ENCODE peak calls at places on chromosomes 7 and 10, in six cellular contexts. One of them, this sample, is unnamed. For H3K9me3, the result is how much of the 10 kb centered on the place peaks cover.

GRCh38 chr10:35451103-35452016 is 115.1 kb downstream of the CCNY start:
- DNase-seq in colonic mucosa: no peak
- DNase-seq in CD8-positive, alpha-beta T cell: no peak
- DNase-seq in Peyer's patch: no peak
- DNase-seq in IMR-90: peak
- DNase-seq in ovary: no peak
- DNase-seq in this sample: no peak

GRCh38 chr7:69683002-69683401 is 84.7 kb downstream of the AUTS2 start:
- DNase-seq in colonic mucosa: no peak
- DNase-seq in CD8-positive, alpha-beta T cell: no peak
- DNase-seq in Peyer's patch: no peak
- DNase-seq in IMR-90: no peak
- DNase-seq in ovary: no peak
- DNase-seq in this sample: no peak

GRCh38 chr7:106108988-106109387 is 3.1 kb downstream of the SYPL1 start:
- DNase-seq in colonic mucosa: no peak
- DNase-seq in CD8-positive, alpha-beta T cell: no peak
- DNase-seq in Peyer's patch: no peak
- DNase-seq in IMR-90: no peak
- DNase-seq in ovary: no peak
- DNase-seq in this sample: no peak

GRCh38 chr10:132685121-132685891 is 100.6 kb downstream of the NKX6-2 start:
- DNase-seq in colonic mucosa: peak
- DNase-seq in CD8-positive, alpha-beta T cell: peak
- DNase-seq in Peyer's patch: peak
- DNase-seq in IMR-90: peak
- DNase-seq in ovary: no peak
- DNase-seq in this sample: no peak

GRCh38 chr7:97004931-97005763 is at the start of gene DLX6:
- DNase-seq in colonic mucosa: peak
- DNase-seq in CD8-positive, alpha-beta T cell: no peak
- DNase-seq in Peyer's patch: no peak
- DNase-seq in IMR-90: peak
- DNase-seq in ovary: peak
- DNase-seq in this sample: no peak

GRCh38 chr10:132418520-132419416 is 21.8 kb downstream of the PWWP2B start:
- DNase-seq in colonic mucosa: peak
- DNase-seq in CD8-positive, alpha-beta T cell: no peak
- DNase-seq in Peyer's patch: peak
- DNase-seq in IMR-90: no peak
- DNase-seq in ovary: no peak
- DNase-seq in this sample: no peak

GRCh38 chr7:23334482-23335056 is 35.4 kb downstream of the MALSU1 start:
- DNase-seq in colonic mucosa: peak
- DNase-seq in CD8-positive, alpha-beta T cell: no peak
- DNase-seq in Peyer's patch: no peak
- DNase-seq in IMR-90: peak
- DNase-seq in ovary: peak
- DNase-seq in this sample: peak

GRCh38 chr7:24152907-24153513 is 131.0 kb upstream of the NPY start:
- DNase-seq in colonic mucosa: peak
- DNase-seq in CD8-positive, alpha-beta T cell: no peak
- DNase-seq in Peyer's patch: no peak
- DNase-seq in IMR-90: no peak
- DNase-seq in ovary: no peak
- DNase-seq in this sample: no peak

GRCh38 chr7:144158861-144159260 is 24.4 kb upstream of the CTAGE4 start:
- DNase-seq in colonic mucosa: no peak
- DNase-seq in CD8-positive, alpha-beta T cell: no peak
- DNase-seq in Peyer's patch: no peak
- DNase-seq in IMR-90: no peak
- DNase-seq in ovary: no peak
- DNase-seq in this sample: no peak

GRCh38 chr7:132113536-132114409 is 462.5 kb downstream of the PLXNA4 start:
- DNase-seq in colonic mucosa: no peak
- DNase-seq in CD8-positive, alpha-beta T cell: no peak
- DNase-seq in Peyer's patch: no peak
- DNase-seq in IMR-90: no peak
- DNase-seq in ovary: no peak
- DNase-seq in this sample: no peak

GRCh38 chr10:63628526-63629362 is 107.5 kb downstream of the REEP3 start:
- DNase-seq in colonic mucosa: peak
- DNase-seq in CD8-positive, alpha-beta T cell: no peak
- DNase-seq in Peyer's patch: peak
- DNase-seq in IMR-90: no peak
- DNase-seq in ovary: peak
- DNase-seq in this sample: no peak

GRCh38 chr7:44587843-44588711 is 6.0 kb upstream of the TMED4 start:
- DNase-seq in colonic mucosa: peak
- DNase-seq in CD8-positive, alpha-beta T cell: peak
- DNase-seq in Peyer's patch: peak
- DNase-seq in IMR-90: peak
- DNase-seq in ovary: no peak
- DNase-seq in this sample: no peak

GRCh38 chr7:77327932-77328628 is 88.1 kb downstream of the GSAP start:
- DNase-seq in colonic mucosa: no peak
- DNase-seq in CD8-positive, alpha-beta T cell: no peak
- DNase-seq in Peyer's patch: no peak
- DNase-seq in IMR-90: no peak
- DNase-seq in ovary: no peak
- DNase-seq in this sample: no peak

GRCh38 chr10:54550016-54550415 is 251.0 kb downstream of the PCDH15 start:
- DNase-seq in colonic mucosa: no peak
- DNase-seq in CD8-positive, alpha-beta T cell: no peak
- DNase-seq in Peyer's patch: no peak
- DNase-seq in IMR-90: no peak
- DNase-seq in ovary: no peak
- DNase-seq in this sample: no peak

GRCh38 chr7:149469806-149470205 is 8.9 kb upstream of the ZNF777 start:
- DNase-seq in colonic mucosa: no peak
- DNase-seq in CD8-positive, alpha-beta T cell: no peak
- DNase-seq in Peyer's patch: no peak
- DNase-seq in IMR-90: no peak
- DNase-seq in ovary: no peak
- DNase-seq in this sample: no peak

GRCh38 chr10:71089162-71089561 is 123.2 kb upstream of the UNC5B start:
- DNase-seq in colonic mucosa: peak
- DNase-seq in CD8-positive, alpha-beta T cell: no peak
- DNase-seq in Peyer's patch: no peak
- DNase-seq in IMR-90: no peak
- DNase-seq in ovary: peak
- DNase-seq in this sample: no peak

GRCh38 chr7:131293018-131293417 is 34.7 kb upstream of the MKLN1 start:
- DNase-seq in colonic mucosa: no peak
- DNase-seq in CD8-positive, alpha-beta T cell: no peak
- DNase-seq in Peyer's patch: no peak
- DNase-seq in IMR-90: peak
- DNase-seq in ovary: no peak
- DNase-seq in this sample: peak

GRCh38 chr10:34235164-34235832 is 579.8 kb downstream of the PARD3 start:
- DNase-seq in colonic mucosa: no peak
- DNase-seq in CD8-positive, alpha-beta T cell: no peak
- DNase-seq in Peyer's patch: no peak
- DNase-seq in IMR-90: peak
- DNase-seq in ovary: no peak
- DNase-seq in this sample: no peak

GRCh38 chr7:28623105-28623730 is 210.9 kb downstream of the CREB5 start:
- DNase-seq in colonic mucosa: no peak
- DNase-seq in CD8-positive, alpha-beta T cell: no peak
- DNase-seq in Peyer's patch: no peak
- DNase-seq in IMR-90: peak
- DNase-seq in ovary: no peak
- DNase-seq in this sample: peak

GRCh38 chr10:109957092-109957797 is 33.9 kb upstream of the XPNPEP1 start:
- DNase-seq in colonic mucosa: no peak
- DNase-seq in CD8-positive, alpha-beta T cell: no peak
- DNase-seq in Peyer's patch: no peak
- DNase-seq in IMR-90: no peak
- DNase-seq in ovary: no peak
- DNase-seq in this sample: no peak

GRCh38 chr10:66627156-66627555 is 298.7 kb upstream of the LRRTM3 start:
- DNase-seq in colonic mucosa: no peak
- DNase-seq in CD8-positive, alpha-beta T cell: no peak
- DNase-seq in Peyer's patch: no peak
- DNase-seq in IMR-90: no peak
- DNase-seq in ovary: no peak
- DNase-seq in this sample: no peak

GRCh38 chr10:124913167-124913566 is 28.8 kb upstream of the ZRANB1 start:
- DNase-seq in colonic mucosa: no peak
- DNase-seq in CD8-positive, alpha-beta T cell: no peak
- DNase-seq in Peyer's patch: no peak
- DNase-seq in IMR-90: no peak
- DNase-seq in ovary: no peak
- DNase-seq in this sample: no peak

GRCh38 chr10:124912052-124912435 is 29.9 kb upstream of the ZRANB1 start:
- DNase-seq in colonic mucosa: no peak
- DNase-seq in CD8-positive, alpha-beta T cell: no peak
- DNase-seq in Peyer's patch: no peak
- DNase-seq in IMR-90: no peak
- DNase-seq in ovary: no peak
- DNase-seq in this sample: no peak

GRCh38 chr10:124912487-124912886 is 29.4 kb upstream of the ZRANB1 start:
- DNase-seq in colonic mucosa: no peak
- DNase-seq in CD8-positive, alpha-beta T cell: no peak
- DNase-seq in Peyer's patch: no peak
- DNase-seq in IMR-90: peak
- DNase-seq in ovary: no peak
- DNase-seq in this sample: no peak

GRCh38 chr10:124909563-124909962 is 32.4 kb upstream of the ZRANB1 start:
- DNase-seq in colonic mucosa: no peak
- DNase-seq in CD8-positive, alpha-beta T cell: no peak
- DNase-seq in Peyer's patch: no peak
- DNase-seq in IMR-90: no peak
- DNase-seq in ovary: no peak
- DNase-seq in this sample: no peak

GRCh38 chr10:124911124-124912051 is 30.5 kb upstream of the ZRANB1 start:
- DNase-seq in colonic mucosa: no peak
- DNase-seq in CD8-positive, alpha-beta T cell: no peak
- DNase-seq in Peyer's patch: no peak
- DNase-seq in IMR-90: peak
- DNase-seq in ovary: no peak
- DNase-seq in this sample: no peak
- TF ChIP-seq CTCF in colonic mucosa: no peak
- TF ChIP-seq CTCF in CD8-positive, alpha-beta T cell: no peak
- TF ChIP-seq CTCF in Peyer's patch: no peak
- TF ChIP-seq CTCF in IMR-90: no peak
- TF ChIP-seq CTCF in ovary: no peak
- TF ChIP-seq CTCF in this sample: no peak

GRCh38 chr7:1056006-1056784 is 11.8 kb downstream of the GPR146 start:
- DNase-seq in colonic mucosa: no peak
- DNase-seq in CD8-positive, alpha-beta T cell: no peak
- DNase-seq in Peyer's patch: no peak
- DNase-seq in IMR-90: no peak
- DNase-seq in ovary: no peak
- DNase-seq in this sample: no peak

GRCh38 chr7:1054438-1055083 is 10.2 kb downstream of the GPR146 start:
- DNase-seq in colonic mucosa: no peak
- DNase-seq in CD8-positive, alpha-beta T cell: no peak
- DNase-seq in Peyer's patch: no peak
- DNase-seq in IMR-90: no peak
- DNase-seq in ovary: peak
- DNase-seq in this sample: no peak

GRCh38 chr7:1053816-1054370 is 9.5 kb downstream of the GPR146 start:
- DNase-seq in colonic mucosa: no peak
- DNase-seq in CD8-positive, alpha-beta T cell: no peak
- DNase-seq in Peyer's patch: no peak
- DNase-seq in IMR-90: no peak
- DNase-seq in ovary: no peak
- DNase-seq in this sample: no peak

GRCh38 chr7:1055491-1056005 is 11.2 kb downstream of the GPR146 start:
- DNase-seq in colonic mucosa: no peak
- DNase-seq in CD8-positive, alpha-beta T cell: no peak
- DNase-seq in Peyer's patch: no peak
- DNase-seq in IMR-90: no peak
- DNase-seq in ovary: no peak
- DNase-seq in this sample: no peak

DNA sequence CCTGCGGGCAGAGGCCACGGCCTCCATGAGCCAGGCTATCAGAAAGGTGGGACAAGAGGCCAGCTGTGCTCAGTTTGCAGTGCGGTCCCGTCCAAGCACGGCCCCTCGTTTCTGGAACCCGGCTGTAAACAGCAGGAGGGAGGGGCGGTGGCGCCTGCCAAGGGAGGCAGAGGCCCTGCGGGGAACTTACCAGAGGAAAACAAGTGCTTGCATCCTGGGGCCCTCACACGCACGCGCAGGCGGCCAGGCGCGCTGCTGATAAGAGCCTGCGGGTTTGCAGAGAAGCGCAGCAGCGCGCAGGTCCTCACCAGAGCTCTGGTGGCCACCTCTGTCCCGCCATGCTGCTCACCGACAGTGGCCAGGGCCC is 10.7 kb downstream of the GPR146 start:
- DNase-seq in colonic mucosa: peak
- DNase-seq in CD8-positive, alpha-beta T cell: peak
- DNase-seq in Peyer's patch: peak
- DNase-seq in IMR-90: peak
- DNase-seq in ovary: peak
- DNase-seq in this sample: peak
- H3K27ac ChIP-seq in colonic mucosa: no peak
- H3K27ac ChIP-seq in CD8-positive, alpha-beta T cell: no peak
- H3K27ac ChIP-seq in Peyer's patch: peak
- H3K27ac ChIP-seq in IMR-90: no peak
- H3K27ac ChIP-seq in ovary: no peak
- H3K27ac ChIP-seq in this sample: no peak

DNA sequence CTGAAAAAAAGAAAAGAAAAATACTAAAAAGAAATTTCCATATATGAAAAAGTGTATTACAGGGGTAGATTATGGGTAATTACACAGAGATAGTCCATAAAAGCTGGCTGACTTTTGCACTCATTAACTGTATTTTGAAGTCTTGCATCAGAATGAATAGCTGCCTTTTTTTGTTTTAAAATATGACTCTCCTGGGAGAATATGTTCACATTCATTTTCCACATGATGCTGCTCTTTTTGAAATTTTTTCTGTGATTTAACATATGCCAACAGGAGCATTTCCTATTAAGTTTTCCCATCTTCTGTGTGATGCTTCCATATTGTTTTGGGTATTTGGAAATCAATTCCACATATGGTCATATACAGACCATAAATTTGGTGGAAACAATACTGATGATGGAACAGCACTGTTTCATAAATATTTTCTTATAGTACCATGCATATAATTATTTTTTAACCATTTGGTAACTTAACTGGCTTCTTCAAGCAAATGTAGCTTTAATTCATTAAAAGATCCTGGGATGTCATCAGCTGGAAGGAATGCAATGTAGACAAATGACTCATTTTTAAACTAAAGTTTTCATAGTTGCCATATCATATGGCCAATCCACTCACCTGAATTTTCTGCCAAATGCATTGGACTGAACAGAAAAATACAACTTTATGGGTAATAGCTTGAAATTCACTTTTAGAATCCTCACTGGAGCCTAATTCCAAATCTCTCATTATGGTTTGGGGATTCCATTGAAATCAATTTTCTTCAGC is 313.9 kb upstream of the GLI3 start:
- DNase-seq in colonic mucosa: no peak
- DNase-seq in CD8-positive, alpha-beta T cell: no peak
- DNase-seq in Peyer's patch: no peak
- DNase-seq in IMR-90: no peak
- DNase-seq in ovary: no peak
- DNase-seq in this sample: no peak
- H3K9me3 ChIP-seq in colonic mucosa: under half
- H3K9me3 ChIP-seq in CD8-positive, alpha-beta T cell: under half
- H3K9me3 ChIP-seq in Peyer's patch: under half
- H3K9me3 ChIP-seq in IMR-90: under half
- H3K9me3 ChIP-seq in ovary: under half
- H3K9me3 ChIP-seq in this sample: under half

GRCh38 chr10:129785536-129785981 is 178.5 kb downstream of the EBF3 start:
- DNase-seq in colonic mucosa: no peak
- DNase-seq in CD8-positive, alpha-beta T cell: no peak
- DNase-seq in Peyer's patch: no peak
- DNase-seq in IMR-90: no peak
- DNase-seq in ovary: no peak
- DNase-seq in this sample: no peak
- TF ChIP-seq CTCF in colonic mucosa: no peak
- TF ChIP-seq CTCF in CD8-positive, alpha-beta T cell: no peak
- TF ChIP-seq CTCF in Peyer's patch: no peak
- TF ChIP-seq CTCF in IMR-90: no peak
- TF ChIP-seq CTCF in ovary: no peak
- TF ChIP-seq CTCF in this sample: no peak

This sample was measured in AG04450.